ENCODE peak calls at places on chromosomes 11 and 22, in nine cellular contexts. S is activated CD8-positive, alpha-beta memory T cell treated with anti-CD3 and anti-CD28 coated beads for 1 hour; P is Calu3; Z is frontal cortex; F is stomach; K is activated CD4-positive, CD25-positive, alpha-beta regulatory T cell treated with anti-CD3 and anti-CD28 coated beads, Interleukin-2, amount 50 U/mL, for 16 hours; O is RWPE1; N is posterior cingulate gyrus; D is HL-60. I is an unnamed sample.

GRCh38 chr11:105670811-105671210 is 60.9 kb downstream of the GRIA4 start:
- DNase-seq in N (no peak), K (no peak), F (no peak), Z (no peak), S (no peak), D (no peak), P (no peak), O (no peak), I (no peak)

GRCh38 chr11:107789767-107790166 is 68.8 kb downstream of the SLC35F2 start:
- DNase-seq in D (no peak), Z (no peak), N (no peak), K (no peak), S (no peak), P (no peak), F (no peak), O (no peak), I (no peak)

GRCh38 chr22:46113910-46114517 is 36.3 kb upstream of the PPARA start:
- DNase-seq in Z (no peak), S (no peak), N (no peak), F (no peak), K (no peak), P (no peak), D (no peak), O (no peak), I (no peak)

GRCh38 chr11:125082611-125083311 is 19.7 kb downstream of the SLC37A2 start:
- DNase-seq in N (no peak), P (peak; percentile 41), D (no peak), Z (no peak), F (no peak), K (no peak), O (peak; percentile 87), S (no peak), I (no peak)

GRCh38 chr22:20107471-20107901 is 8.4 kb upstream of the RANBP1 start:
- DNase-seq in K (no peak), N (no peak), Z (no peak), D (no peak), S (no peak), P (no peak), F (no peak), O (no peak), I (no peak)

GRCh38 chr11:97908354-97908753 is 1112.4 kb upstream of the CNTN5 start:
- DNase-seq in S (no peak), N (no peak), D (no peak), F (no peak), O (no peak), P (no peak), Z (no peak), K (no peak), I (no peak)

GRCh38 chr22:19806213-19807160 is 45.9 kb downstream of the TBX1 start:
- DNase-seq in O (peak; percentile 92), D (no peak), F (peak; percentile 86), S (no peak), P (peak; percentile 89), N (no peak), Z (no peak), K (no peak), I (peak; percentile 84)

GRCh38 chr11:6900327-6900999 is 8.2 kb upstream of the OR2D2 start:
- DNase-seq in D (no peak), P (no peak), S (no peak), Z (no peak), F (no peak), K (no peak), N (no peak), O (peak; percentile 5), I (no peak)

GRCh38 chr11:426851-427250 is 12.1 kb upstream of the SIGIRR start:
- DNase-seq in F (no peak), O (no peak), Z (no peak), N (no peak), P (no peak), S (no peak), K (no peak), D (no peak), I (no peak)

GRCh38 chr11:64561984-64562722 is 28.9 kb upstream of the SLC22A12 start:
- DNase-seq in O (no peak), P (no peak), N (no peak), D (no peak), F (no peak), K (no peak), Z (no peak), S (no peak), I (no peak)

GRCh38 chr11:70757241-70757640 is 358.9 kb downstream of the CTTN start:
- DNase-seq in P (no peak), Z (no peak), D (no peak), K (no peak), F (no peak), S (no peak), N (no peak), O (no peak), I (no peak)

I was measured in suprapubic skin.